ENCODE peak calls at places on chromosomes 2 and 18, in nine cellular contexts. S, J, O, K, Z, F, I, A and Y are unnamed samples.

GRCh38 chr2:235170536-235171510 is 219.0 kb downstream of the SH3BP4 start:
- DNase-seq in S (peak), J (no peak), O (peak), K (peak), Z (peak), F (peak), I (no peak), A (no peak), Y (peak)

GRCh38 chr2:138577066-138577465 is 75.5 kb downstream of the SPOPL start:
- DNase-seq in S (no peak), J (no peak), O (no peak), K (no peak), Z (no peak), F (no peak), I (no peak), A (no peak), Y (no peak)

GRCh38 chr2:7116516-7116915 is 199.3 kb downstream of the RNF144A start:
- DNase-seq in S (no peak), J (no peak), O (no peak), K (no peak), Z (no peak), F (no peak), I (no peak), A (no peak), Y (no peak)

GRCh38 chr18:21069468-21069867 is 42.1 kb downstream of the ROCK1 start:
- DNase-seq in S (no peak), J (no peak), O (no peak), K (no peak), Z (no peak), F (no peak), I (no peak), A (no peak), Y (no peak)

GRCh38 chr18:8212893-8213805 is 396.1 kb upstream of the RAB12 start:
- DNase-seq in S (peak), J (no peak), O (no peak), K (no peak), Z (peak), F (peak), I (no peak), A (no peak), Y (no peak)

GRCh38 chr2:192729369-192729768 is 534.6 kb upstream of the TMEFF2 start:
- DNase-seq in S (no peak), J (no peak), O (no peak), K (no peak), Z (no peak), F (no peak), I (no peak), A (no peak), Y (no peak)

GRCh38 chr18:58776084-58776483 is 88.6 kb upstream of the ZNF532 start:
- DNase-seq in S (no peak), J (no peak), O (no peak), K (no peak), Z (no peak), F (peak), I (no peak), A (no peak), Y (no peak)

GRCh38 chr18:14933049-14933851 is 185.3 kb downstream of the ANKRD30B start:
- DNase-seq in S (no peak), J (no peak), O (peak), K (no peak), Z (no peak), F (no peak), I (no peak), A (no peak), Y (no peak)

GRCh38 chr2:96138146-96139145 is at the start of gene ASTL:
- DNase-seq in S (peak), J (peak), O (peak), K (no peak), Z (no peak), F (no peak), I (peak), A (no peak), Y (peak)

GRCh38 chr2:215530191-215530968 is 94.5 kb upstream of the FN1 start:
- DNase-seq in S (no peak), J (no peak), O (no peak), K (no peak), Z (no peak), F (peak), I (no peak), A (no peak), Y (no peak)

GRCh38 chr2:38016177-38016576 is 59.8 kb downstream of the CYP1B1 start:
- DNase-seq in S (no peak), J (no peak), O (no peak), K (no peak), Z (no peak), F (peak), I (no peak), A (no peak), Y (no peak)

GRCh38 chr2:235087812-235088607 is 136.2 kb downstream of the SH3BP4 start:
- DNase-seq in S (no peak), J (no peak), O (no peak), K (peak), Z (no peak), F (no peak), I (no peak), A (no peak), Y (peak)

GRCh38 chr2:216596234-216596985 is 36.8 kb upstream of the IGFBP2 start:
- DNase-seq in S (no peak), J (no peak), O (no peak), K (no peak), Z (peak), F (peak), I (no peak), A (no peak), Y (peak)

GRCh38 chr2:22694300-22694699 is 690.7 kb upstream of the KLHL29 start:
- DNase-seq in S (no peak), J (no peak), O (no peak), K (peak), Z (no peak), F (no peak), I (no peak), A (no peak), Y (no peak)

GRCh38 chr18:68714356-68714706 is 577 bp downstream of the TMX3 start:
- DNase-seq in S (no peak), J (peak), O (peak), K (no peak), Z (no peak), F (no peak), I (peak), A (no peak), Y (peak)

GRCh38 chr18:75343389-75343788 is 84.1 kb downstream of the SMIM21 start:
- DNase-seq in S (no peak), J (no peak), O (no peak), K (no peak), Z (no peak), F (no peak), I (no peak), A (no peak), Y (no peak)

GRCh38 chr2:113240915-113241911 is 37.5 kb downstream of the PAX8 start:
- DNase-seq in S (peak), J (no peak), O (no peak), K (no peak), Z (no peak), F (peak), I (peak), A (peak), Y (peak)

GRCh38 chr2:74261204-74261864 is 62.9 kb downstream of the MTHFD2 start:
- DNase-seq in S (peak), J (no peak), O (no peak), K (peak), Z (no peak), F (peak), I (no peak), A (no peak), Y (peak)

GRCh38 chr2:187442378-187442777 is 5.7 kb downstream of the CALCRL start:
- DNase-seq in S (no peak), J (no peak), O (no peak), K (no peak), Z (no peak), F (no peak), I (no peak), A (no peak), Y (no peak)

GRCh38 chr2:48851161-48851560 is 95.6 kb upstream of the LHCGR start:
- DNase-seq in S (no peak), J (no peak), O (no peak), K (no peak), Z (no peak), F (peak), I (no peak), A (no peak), Y (no peak)

GRCh38 chr2:55109219-55109891 is 59.1 kb upstream of the RTN4 start:
- DNase-seq in S (peak), J (no peak), O (no peak), K (no peak), Z (peak), F (peak), I (no peak), A (no peak), Y (peak)

GRCh38 chr2:47535991-47536390 is 133.0 kb downstream of the MSH2 start:
- DNase-seq in S (no peak), J (no peak), O (no peak), K (no peak), Z (no peak), F (peak), I (no peak), A (no peak), Y (no peak)

GRCh38 chr2:27191107-27191829 is 20.6 kb upstream of the ATRAID start:
- DNase-seq in S (peak), J (peak), O (peak), K (peak), Z (peak), F (peak), I (peak), A (no peak), Y (peak)

GRCh38 chr18:63100626-63100900 is 219.0 kb downstream of the BCL2 start:
- DNase-seq in S (no peak), J (no peak), O (no peak), K (no peak), Z (no peak), F (no peak), I (no peak), A (no peak), Y (no peak)

GRCh38 chr2:28582152-28582551 is 86.3 kb downstream of the PLB1 start:
- DNase-seq in S (no peak), J (no peak), O (no peak), K (no peak), Z (no peak), F (no peak), I (no peak), A (no peak), Y (no peak)

GRCh38 chr18:70355620-70356385 is 67.0 kb downstream of the SOCS6 start:
- DNase-seq in S (no peak), J (no peak), O (no peak), K (no peak), Z (no peak), F (no peak), I (no peak), A (no peak), Y (no peak)

GRCh38 chr18:78238404-78239089 is 741.1 kb upstream of the SALL3 start:
- DNase-seq in S (no peak), J (no peak), O (no peak), K (no peak), Z (no peak), F (no peak), I (peak), A (no peak), Y (no peak)

GRCh38 chr2:207682557-207682956 is 28.9 kb upstream of the CCNYL1 start:
- DNase-seq in S (no peak), J (no peak), O (no peak), K (no peak), Z (no peak), F (no peak), I (no peak), A (no peak), Y (no peak)

GRCh38 chr2:68379184-68379708 is 14.2 kb downstream of the PLEK start:
- DNase-seq in S (no peak), J (peak), O (no peak), K (no peak), Z (no peak), F (no peak), I (peak), A (no peak), Y (no peak)

GRCh38 chr2:229297284-229297683 is 26.2 kb upstream of the PID1 start:
- DNase-seq in S (no peak), J (no peak), O (no peak), K (no peak), Z (peak), F (no peak), I (no peak), A (no peak), Y (no peak)

GRCh38 chr2:130834923-130835765 is 1.6 kb upstream of the ARHGEF4 start:
- DNase-seq in S (no peak), J (no peak), O (no peak), K (no peak), Z (no peak), F (no peak), I (no peak), A (peak), Y (no peak)

GRCh38 chr2:120349125-120349921 is 3.4 kb downstream of the INHBB start:
- DNase-seq in S (no peak), J (no peak), O (no peak), K (no peak), Z (no peak), F (no peak), I (no peak), A (no peak), Y (no peak)

GRCh38 chr2:238728322-238729260 is 119.3 kb upstream of the TWIST2 start:
- DNase-seq in S (no peak), J (no peak), O (no peak), K (no peak), Z (no peak), F (no peak), I (no peak), A (no peak), Y (no peak)

GRCh38 chr2:68426885-68427579 is 40.1 kb downstream of the FBXO48 start:
- DNase-seq in S (peak), J (no peak), O (no peak), K (no peak), Z (no peak), F (no peak), I (no peak), A (no peak), Y (no peak)

GRCh38 chr2:38269421-38269820 is 107.7 kb downstream of the ATL2 start:
- DNase-seq in S (no peak), J (no peak), O (no peak), K (no peak), Z (no peak), F (no peak), I (no peak), A (no peak), Y (no peak)